ENCODE peak calls at places on chromosomes 5 and 9, in eight cellular contexts. K is body of pancreas; A is CD4-positive, CD25-positive, alpha-beta regulatory T cell; D is GM23338; Q is endothelial cell; X is CD4-positive, alpha-beta T cell; V is left cardiac atrium; P is right cardiac atrium. U is an unnamed sample.

GRCh38 chr5:43020294-43020711 is 19.8 kb downstream of the ANXA2R start:
- DNase-seq in K (no peak), A (no peak), D (peak; percentile 54), Q (peak; percentile 13), X (peak; percentile 26), V (no peak), P (no peak), U (no peak)

GRCh38 chr5:150487199-150488061 is 20.5 kb upstream of the NDST1 start:
- DNase-seq in K (peak; percentile 62), A (no peak), D (no peak), Q (no peak), X (no peak), V (no peak), P (peak; percentile 47), U (no peak)

GRCh38 chr9:107700902-107701301 is 211.3 kb upstream of the KLF4 start:
- DNase-seq in K (no peak), A (no peak), D (no peak), Q (no peak), X (no peak), V (no peak), P (no peak), U (no peak)

GRCh38 chr9:36450110-36450732 is 50.2 kb upstream of the RNF38 start:
- DNase-seq in K (peak; percentile 19), A (peak; percentile 44), D (peak; percentile 81), Q (peak; percentile 16), X (no peak), V (no peak), P (no peak), U (no peak)

GRCh38 chr9:115198018-115198417 is 80.1 kb upstream of the TNC start:
- DNase-seq in K (no peak), A (no peak), D (no peak), Q (no peak), X (no peak), V (peak; percentile 38), P (peak; percentile 26), U (no peak)

GRCh38 chr5:170120576-170120975 is 14.9 kb downstream of the FOXI1 start:
- DNase-seq in K (no peak), A (no peak), D (no peak), Q (no peak), X (no peak), V (no peak), P (no peak), U (no peak)

GRCh38 chr5:78288246-78288645 is 6.3 kb downstream of the AP3B1 start:
- DNase-seq in K (no peak), A (no peak), D (no peak), Q (no peak), X (no peak), V (no peak), P (no peak), U (no peak)

GRCh38 chr5:26563979-26564378 is 474.4 kb downstream of the CDH9 start:
- DNase-seq in K (no peak), A (no peak), D (no peak), Q (no peak), X (no peak), V (no peak), P (no peak), U (no peak)

GRCh38 chr5:172659909-172660628 is 19.0 kb downstream of the NEURL1B start:
- DNase-seq in K (peak; percentile 90), A (no peak), D (peak; percentile 53), Q (no peak), X (no peak), V (peak; percentile 93), P (peak; percentile 93), U (peak; percentile 72)

GRCh38 chr5:17217421-17218352 is at the start of gene BASP1:
- DNase-seq in K (peak; percentile 43), A (peak; percentile 32), D (peak; percentile 88), Q (peak; percentile 81), X (peak; percentile 29), V (peak; percentile 81), P (peak; percentile 84), U (peak; percentile 89)

GRCh38 chr9:126343271-126343700 is 16.7 kb downstream of the MVB12B start:
- DNase-seq in K (no peak), A (no peak), D (no peak), Q (no peak), X (no peak), V (no peak), P (no peak), U (no peak)

GRCh38 chr9:95907794-95908193 is 32.3 kb downstream of the ERCC6L2 start:
- DNase-seq in K (no peak), A (peak; percentile 16), D (peak; percentile 46), Q (no peak), X (no peak), V (no peak), P (no peak), U (no peak)

GRCh38 chr5:173155912-173156311 is 11.6 kb downstream of the BNIP1 start:
- DNase-seq in K (no peak), A (no peak), D (no peak), Q (no peak), X (no peak), V (no peak), P (no peak), U (no peak)

GRCh38 chr9:129146441-129146933 is 31.6 kb downstream of the IER5L start:
- DNase-seq in K (no peak), A (no peak), D (no peak), Q (no peak), X (no peak), V (no peak), P (peak; percentile 54), U (no peak)

GRCh38 chr9:93091453-93092081 is 4.5 kb upstream of the CARD19 start:
- DNase-seq in K (peak; percentile 43), A (peak; percentile 49), D (no peak), Q (no peak), X (peak; percentile 30), V (no peak), P (no peak), U (no peak)

GRCh38 chr5:173187054-173187743 is 42.9 kb downstream of the BNIP1 start:
- DNase-seq in K (no peak), A (peak; percentile 41), D (peak; percentile 64), Q (no peak), X (no peak), V (no peak), P (no peak), U (no peak)

GRCh38 chr5:17061973-17062470 is 125.9 kb upstream of the MYO10 start:
- DNase-seq in K (no peak), A (no peak), D (no peak), Q (no peak), X (no peak), V (peak; percentile 24), P (peak; percentile 40), U (peak; percentile 72)

GRCh38 chr5:139698461-139699146 is 50.5 kb downstream of the CXXC5 start:
- DNase-seq in K (peak; percentile 88), A (no peak), D (peak; percentile 94), Q (peak; percentile 71), X (no peak), V (peak; percentile 93), P (peak; percentile 93), U (peak; percentile 69)

GRCh38 chr5:20528471-20528870 is 540.5 kb upstream of the CDH18 start:
- DNase-seq in K (no peak), A (no peak), D (no peak), Q (no peak), X (no peak), V (no peak), P (no peak), U (no peak)

GRCh38 chr5:64864171-64864570 is 95.4 kb downstream of the CWC27 start:
- DNase-seq in K (no peak), A (no peak), D (no peak), Q (no peak), X (no peak), V (no peak), P (no peak), U (no peak)

GRCh38 chr5:172868436-172868923 is 34.4 kb downstream of the ERGIC1 start:
- DNase-seq in K (no peak), A (peak; percentile 23), D (no peak), Q (no peak), X (no peak), V (no peak), P (no peak), U (no peak)

GRCh38 chr5:160133071-160133917 is 14.0 kb upstream of the PWWP2A start:
- DNase-seq in K (peak; percentile 11), A (no peak), D (peak; percentile 86), Q (peak; percentile 8), X (no peak), V (peak; percentile 69), P (peak; percentile 68), U (no peak)

GRCh38 chr5:36156619-36157018 is 4.7 kb downstream of the SKP2 start:
- DNase-seq in K (no peak), A (no peak), D (no peak), Q (no peak), X (no peak), V (no peak), P (no peak), U (no peak)